ENCODE peak calls at places on chromosomes 4 and X, in seven cellular contexts. Y is ACHN; I is NCI-H2029 treated with DMSO at 0.1 percent for 48 hours; D is stimulated activated naive CD8-positive, alpha-beta T cell treated with anti-CD3 and anti-CD28 coated beads, Interleukin-15, amount 100 ng/mL, for 72 hours; Q is activated CD8-positive, alpha-beta memory T cell treated with anti-CD3 and anti-CD28 coated beads for 48 hours; K is T-helper 9 cell; L is GM03348. G is an unnamed sample.

GRCh38 chrX:15854080-15854655 is 445 bp downstream of the AP1S2 start:
- DNase-seq in Y (peak), I (no peak), D (peak), Q (peak), K (peak), L (peak), G (peak)

GRCh38 chrX:68732906-68733493 is 85.5 kb downstream of the STARD8 start:
- DNase-seq in Y (peak), I (peak), D (peak), Q (peak), K (peak), L (peak), G (peak)

GRCh38 chr4:8506373-8507250 is 66.0 kb downstream of the TRMT44 start:
- DNase-seq in Y (no peak), I (no peak), D (no peak), Q (no peak), K (no peak), L (peak), G (peak)

GRCh38 chrX:149950681-149951080 is 12.4 kb upstream of the EOLA2 start:
- DNase-seq in Y (peak), I (no peak), D (no peak), Q (no peak), K (no peak), L (peak), G (peak)

GRCh38 chr4:182748949-182749348 is 168.2 kb downstream of the DCTD start:
- DNase-seq in Y (no peak), I (no peak), D (no peak), Q (no peak), K (no peak), L (no peak), G (peak)

GRCh38 chr4:2874861-2875260 is 31.2 kb downstream of the ADD1 start:
- DNase-seq in Y (no peak), I (no peak), D (no peak), Q (no peak), K (no peak), L (no peak), G (no peak)

GRCh38 chr4:150962245-150962644 is 52.8 kb downstream of the LRBA start:
- DNase-seq in Y (no peak), I (no peak), D (peak), Q (no peak), K (no peak), L (no peak), G (peak)

GRCh38 chr4:127781303-127782024 is 658 bp upstream of the HSPA4L start:
- DNase-seq in Y (peak), I (no peak), D (no peak), Q (no peak), K (no peak), L (peak), G (peak)

GRCh38 chrX:153775293-153775595 is 5.6 kb upstream of the SRPK3 start:
- DNase-seq in Y (no peak), I (no peak), D (peak), Q (no peak), K (no peak), L (no peak), G (no peak)

GRCh38 chrX:134388161-134389109 is 71.5 kb upstream of the HPRT1 start:
- DNase-seq in Y (peak), I (no peak), D (no peak), Q (no peak), K (no peak), L (no peak), G (no peak)

GRCh38 chrX:109822861-109823260 is 89.8 kb upstream of the ACSL4 start:
- DNase-seq in Y (no peak), I (no peak), D (no peak), Q (no peak), K (no peak), L (no peak), G (no peak)

GRCh38 chr4:176435891-176436499 is 116.2 kb downstream of the SPCS3 start:
- DNase-seq in Y (no peak), I (no peak), D (no peak), Q (no peak), K (no peak), L (no peak), G (peak)

GRCh38 chr4:1047976-1048780 is 36.8 kb downstream of the FGFRL1 start:
- DNase-seq in Y (no peak), I (no peak), D (peak), Q (no peak), K (no peak), L (no peak), G (no peak)

GRCh38 chr4:122775039-122775438 is 42.5 kb downstream of the BBS12 start:
- DNase-seq in Y (no peak), I (no peak), D (no peak), Q (no peak), K (no peak), L (no peak), G (no peak)

GRCh38 chr4:186659936-186660335 is 63.7 kb downstream of the FAT1 start:
- DNase-seq in Y (no peak), I (no peak), D (no peak), Q (no peak), K (no peak), L (no peak), G (no peak)

GRCh38 chr4:23856630-23857029 is 33.2 kb downstream of the PPARGC1A start:
- DNase-seq in Y (no peak), I (no peak), D (no peak), Q (no peak), K (no peak), L (no peak), G (no peak)

GRCh38 chrX:129682979-129683378 is 28.2 kb upstream of the APLN start:
- DNase-seq in Y (no peak), I (no peak), D (no peak), Q (no peak), K (no peak), L (no peak), G (no peak)

GRCh38 chrX:40502688-40503087 is 78.1 kb upstream of the ATP6AP2 start:
- DNase-seq in Y (no peak), I (no peak), D (no peak), Q (no peak), K (no peak), L (no peak), G (no peak)

G was measured in iris pigment epithelial cell.